ENCODE peak calls at places on chromosomes 5 and 9, in six cellular contexts. W, R, Q, H, B and G are unnamed samples.

GRCh38 chr9:136206602-136207333 is 1.8 kb upstream of the LHX3 start:
- DNase-seq in W (no peak), B (no peak), H (no peak), Q (no peak), R (no peak), G (no peak)

GRCh38 chr5:80181618-80182211 is 74.1 kb downstream of the SERINC5 start:
- DNase-seq in W (no peak), H (peak; percentile 57), B (peak; percentile 95), Q (peak; percentile 92), R (peak; percentile 22), G (no peak)

GRCh38 chr5:176543428-176544182 is 5.5 kb upstream of the CDHR2 start:
- DNase-seq in W (no peak), B (peak; percentile 88), H (peak; percentile 58), R (peak; percentile 50), Q (peak; percentile 82), G (peak; percentile 25)

GRCh38 chr5:108259306-108259705 is 122.6 kb downstream of the FBXL17 start:
- DNase-seq in W (no peak), Q (no peak), H (no peak), R (peak; percentile 15), B (no peak), G (peak; percentile 23)

GRCh38 chr9:126301985-126302603 is 24.5 kb upstream of the MVB12B start:
- DNase-seq in H (peak; percentile 16), B (peak; percentile 44), Q (peak; percentile 81), W (peak; percentile 38), R (peak; percentile 68), G (peak; percentile 54)

GRCh38 chr5:140220032-140220697 is 45.2 kb downstream of the CYSTM1 start:
- DNase-seq in Q (no peak), R (no peak), B (no peak), H (no peak), W (no peak), G (no peak)

GRCh38 chr5:72658767-72659540 is 151.7 kb upstream of the ZNF366 start:
- DNase-seq in H (no peak), Q (no peak), R (no peak), B (no peak), W (no peak), G (peak; percentile 37)

GRCh38 chr9:96513622-96514021 is 63.7 kb downstream of the HABP4 start:
- DNase-seq in W (no peak), R (no peak), B (no peak), H (no peak), Q (no peak), G (peak; percentile 93)

GRCh38 chr9:120477534-120478001 is 102.4 kb downstream of the CDK5RAP2 start:
- DNase-seq in H (no peak), B (peak; percentile 28), Q (peak; percentile 63), R (peak; percentile 62), W (peak; percentile 9), G (peak; percentile 92)

GRCh38 chr9:38073882-38074281 is 4.9 kb upstream of the SHB start:
- DNase-seq in H (no peak), W (no peak), B (no peak), Q (no peak), R (no peak), G (no peak)

GRCh38 chr5:150665044-150665443 is 4.0 kb downstream of the MYOZ3 start:
- DNase-seq in B (no peak), W (no peak), H (no peak), Q (no peak), R (no peak), G (no peak)

GRCh38 chr5:14147210-14147609 is 4.1 kb downstream of the TRIO start:
- DNase-seq in B (no peak), H (no peak), W (no peak), R (peak; percentile 16), Q (no peak), G (no peak)

GRCh38 chr5:139272471-139273321 is 20.8 kb upstream of the MATR3 start:
- DNase-seq in H (no peak), W (no peak), Q (no peak), R (peak; percentile 43), B (peak; percentile 35), G (peak; percentile 64)

GRCh38 chr5:146001544-146002185 is 65.3 kb downstream of the SH3RF2 start:
- DNase-seq in W (no peak), Q (no peak), R (no peak), H (no peak), B (no peak), G (peak; percentile 50)